ENCODE peak calls at places on chromosome 1, in five cellular contexts. E is NCI-H1436, O is NCI-H187 treated with DMSO at 0.1 percent for 48 hours, J is NCI-H146, M is GM20000. G is an unnamed sample.

GRCh38 chr1:18302788-18303413 is 177.8 kb upstream of the KLHDC7A start:
- DNase-seq in E (no peak), O (no peak), J (no peak), M (peak; percentile 23), G (no peak)

GRCh38 chr1:177864530-177865305 is 105.1 kb downstream of the SEC16B start:
- DNase-seq in E (no peak), O (no peak), J (no peak), M (no peak), G (no peak)

GRCh38 chr1:54337928-54338327 is 68.3 kb downstream of the SSBP3 start:
- DNase-seq in E (no peak), O (no peak), J (no peak), M (no peak), G (no peak)

GRCh38 chr1:88655685-88656299 is 28.3 kb upstream of the PKN2 start:
- DNase-seq in E (no peak), O (no peak), J (peak; percentile 1), M (peak; percentile 22), G (no peak)

GRCh38 chr1:8133657-8134430 is 107.7 kb upstream of the ERRFI1 start:
- DNase-seq in E (no peak), O (no peak), J (no peak), M (no peak), G (peak; percentile 96)

GRCh38 chr1:72177711-72178110 is 104.6 kb downstream of the NEGR1 start:
- DNase-seq in E (no peak), O (no peak), J (no peak), M (no peak), G (peak; percentile 55)

GRCh38 chr1:94048413-94049164 is 72.4 kb downstream of the ABCA4 start:
- DNase-seq in E (no peak), O (no peak), J (no peak), M (no peak), G (peak; percentile 50)

GRCh38 chr1:232627645-232628334 is 2.1 kb downstream of the SIPA1L2 start:
- DNase-seq in E (peak; percentile 84), O (peak; percentile 27), J (peak; percentile 74), M (peak; percentile 21), G (no peak)

GRCh38 chr1:176073524-176074157 is 133.4 kb downstream of the COP1 start:
- DNase-seq in E (peak; percentile 66), O (peak; percentile 69), J (peak; percentile 73), M (peak; percentile 38), G (peak; percentile 33)

GRCh38 chr1:206926286-206926685 is 4.5 kb upstream of the FCMR start:
- DNase-seq in E (no peak), O (no peak), J (no peak), M (no peak), G (no peak)

GRCh38 chr1:19676438-19676922 is 11.8 kb downstream of the HTR6 start:
- DNase-seq in E (no peak), O (no peak), J (no peak), M (peak; percentile 65), G (peak; percentile 81)

GRCh38 chr1:37948841-37949240 is 2.0 kb upstream of the INPP5B start:
- DNase-seq in E (no peak), O (no peak), J (no peak), M (no peak), G (no peak)

GRCh38 chr1:20426923-20427322 is 59.1 kb downstream of the CAMK2N1 start:
- DNase-seq in E (no peak), O (no peak), J (no peak), M (no peak), G (peak; percentile 91)

GRCh38 chr1:228096416-228097332 is 6.5 kb downstream of the C1orf35 start:
- DNase-seq in E (no peak), O (no peak), J (no peak), M (no peak), G (no peak)

GRCh38 chr1:51768971-51769601 is 109.4 kb downstream of the NRDC start:
- DNase-seq in E (peak; percentile 39), O (peak; percentile 4), J (peak; percentile 53), M (peak; percentile 46), G (peak; percentile 77)

GRCh38 chr1:203136409-203137042 is 9.0 kb downstream of the ADORA1 start:
- DNase-seq in E (peak; percentile 31), O (no peak), J (no peak), M (no peak), G (no peak)

GRCh38 chr1:169925505-169926482 is 32.1 kb upstream of the SCYL3 start:
- DNase-seq in E (no peak), O (peak; percentile 20), J (no peak), M (no peak), G (no peak)

GRCh38 chr1:207241164-207241934 is 80.1 kb upstream of the CD55 start:
- DNase-seq in E (no peak), O (no peak), J (no peak), M (no peak), G (no peak)

GRCh38 chr1:42990757-42991346 is 32.2 kb upstream of the SLC2A1 start:
- DNase-seq in E (no peak), O (no peak), J (no peak), M (no peak), G (no peak)

GRCh38 chr1:236854602-236854978 is 59.5 kb downstream of the MTR start:
- DNase-seq in E (no peak), O (no peak), J (no peak), M (no peak), G (peak; percentile 41)

GRCh38 chr1:156489166-156489934 is 11.2 kb downstream of the MEF2D start:
- DNase-seq in E (peak; percentile 66), O (peak; percentile 50), J (peak; percentile 80), M (no peak), G (no peak)

GRCh38 chr1:34131396-34132160 is 33.5 kb downstream of the CSMD2 start:
- DNase-seq in E (no peak), O (no peak), J (no peak), M (no peak), G (no peak)

GRCh38 chr1:9601942-9602793 is 13.5 kb downstream of the TMEM201 start:
- DNase-seq in E (no peak), O (no peak), J (peak; percentile 94), M (no peak), G (no peak)

GRCh38 chr1:229844675-229845074 is 218.6 kb downstream of the URB2 start:
- DNase-seq in E (no peak), O (peak; percentile 5), J (peak; percentile 42), M (no peak), G (no peak)

GRCh38 chr1:84259376-84259775 is 42.1 kb upstream of the SAMD13 start:
- DNase-seq in E (no peak), O (no peak), J (peak; percentile 100), M (no peak), G (no peak)

GRCh38 chr1:27816921-27817630 is 13.5 kb upstream of the PPP1R8 start:
- DNase-seq in E (no peak), O (no peak), J (no peak), M (no peak), G (peak; percentile 69)

GRCh38 chr1:90434460-90434859 is 282.6 kb downstream of the BARHL2 start:
- DNase-seq in E (peak; percentile 10), O (no peak), J (no peak), M (no peak), G (no peak)

GRCh38 chr1:208807446-208808117 is 563.4 kb upstream of the PLXNA2 start:
- DNase-seq in E (no peak), O (no peak), J (no peak), M (no peak), G (no peak)

GRCh38 chr1:76571248-76571647 is 296.0 kb upstream of the ST6GALNAC5 start:
- DNase-seq in E (no peak), O (no peak), J (no peak), M (no peak), G (no peak)

GRCh38 chr1:2271841-2272655 is 43.9 kb downstream of the SKI start:
- DNase-seq in E (no peak), O (no peak), J (no peak), M (no peak), G (no peak)

GRCh38 chr1:94068831-94069648 is 51.9 kb downstream of the ABCA4 start:
- DNase-seq in E (no peak), O (peak; percentile 10), J (peak; percentile 59), M (no peak), G (peak; percentile 58)

GRCh38 chr1:174023438-174023837 is 1.3 kb upstream of the RC3H1 start:
- DNase-seq in E (no peak), O (no peak), J (no peak), M (no peak), G (no peak)

GRCh38 chr1:169680377-169681019 is 30.9 kb downstream of the SELL start:
- DNase-seq in E (no peak), O (no peak), J (no peak), M (peak; percentile 56), G (no peak)

GRCh38 chr1:72281637-72282270 is 585 bp downstream of the NEGR1 start:
- DNase-seq in E (no peak), O (no peak), J (peak; percentile 67), M (no peak), G (no peak)